ENCODE peak calls at places on chromosome 7, in four cellular contexts. X is A549, F is GM12878, S is K562. J is an unnamed sample.

GRCh38 chr7:124536156-124536762 is 229.3 kb downstream of the GPR37 start:
- DNase-seq in S (no peak), X (no peak), F (no peak), J (peak)

GRCh38 chr7:158672975-158673374 is 31.6 kb downstream of the NCAPG2 start:
- DNase-seq in X (no peak), S (no peak), F (no peak), J (peak)

GRCh38 chr7:36265720-36266119 is 112.7 kb downstream of the EEPD1 start:
- DNase-seq in X (no peak), F (no peak), S (no peak), J (no peak)

GRCh38 chr7:4753610-4754432 is 21.6 kb upstream of the AP5Z1 start:
- DNase-seq in F (no peak), S (peak), X (peak), J (peak)

GRCh38 chr7:98555403-98555802 is 61.7 kb upstream of the NPTX2 start:
- DNase-seq in F (no peak), S (no peak), X (no peak), J (no peak)

GRCh38 chr7:29929018-29929807 is 60.4 kb downstream of the SCRN1 start:
- DNase-seq in F (no peak), X (no peak), S (no peak), J (no peak)

GRCh38 chr7:144769352-144769751 is 66.5 kb downstream of the TPK1 start:
- DNase-seq in S (no peak), X (no peak), F (no peak), J (no peak)

GRCh38 chr7:47382200-47382599 is 199.7 kb downstream of the TNS3 start:
- DNase-seq in F (no peak), X (no peak), S (no peak), J (no peak)

GRCh38 chr7:1065263-1066260 is 21.2 kb downstream of the GPR146 start:
- DNase-seq in F (no peak), S (peak), X (peak), J (peak)

GRCh38 chr7:28957822-28958234 is 302 bp downstream of the TRIL start:
- DNase-seq in S (no peak), X (no peak), F (no peak), J (no peak)

GRCh38 chr7:102472126-102473041 is 6.3 kb downstream of the POLR2J start:
- DNase-seq in F (no peak), S (no peak), X (no peak), J (no peak)

GRCh38 chr7:51310131-51310583 is 6.5 kb downstream of the COBL start:
- DNase-seq in X (no peak), S (no peak), F (no peak), J (no peak)

GRCh38 chr7:84364708-84365107 is 170.1 kb upstream of the SEMA3A start:
- DNase-seq in S (no peak), F (no peak), X (no peak), J (peak)

GRCh38 chr7:130758429-130759056 is 24.5 kb upstream of the KLF14 start:
- DNase-seq in X (peak), S (peak), F (no peak), J (peak)

GRCh38 chr7:42736931-42737330 is 174.9 kb downstream of the C7orf25 start:
- DNase-seq in S (no peak), F (no peak), X (peak), J (no peak)

GRCh38 chr7:4751398-4751947 is 23.9 kb upstream of the AP5Z1 start:
- DNase-seq in F (no peak), X (no peak), S (no peak), J (no peak)

GRCh38 chr7:85156661-85157213 is 30.1 kb downstream of the SEMA3D start:
- DNase-seq in F (no peak), S (no peak), X (no peak), J (no peak)

GRCh38 chr7:80870806-80871205 is 48.0 kb downstream of the SEMA3C start:
- DNase-seq in F (no peak), X (no peak), S (no peak), J (no peak)

GRCh38 chr7:104007614-104008013 is 18.2 kb upstream of the RELN start:
- DNase-seq in S (no peak), X (no peak), F (no peak), J (no peak)

GRCh38 chr7:46900312-46901263 is 681.3 kb downstream of the TNS3 start:
- DNase-seq in S (no peak), F (no peak), X (no peak), J (peak)

GRCh38 chr7:86972072-86972471 is 87.4 kb downstream of the ELAPOR2 start:
- DNase-seq in X (no peak), S (no peak), F (no peak), J (no peak)

GRCh38 chr7:92751902-92752901 is 84.2 kb downstream of the CDK6 start:
- DNase-seq in F (no peak), X (peak), S (no peak), J (peak)

GRCh38 chr7:148058092-148058491 is 532.5 kb upstream of the C7orf33 start:
- DNase-seq in F (no peak), X (no peak), S (no peak), J (no peak)

GRCh38 chr7:121288894-121289293 is 39.9 kb upstream of the WNT16 start:
- DNase-seq in X (no peak), S (no peak), F (no peak), J (peak)

GRCh38 chr7:1548438-1548831 is 7.6 kb downstream of the TMEM184A start:
- DNase-seq in X (no peak), F (no peak), S (peak), J (no peak)

GRCh38 chr7:138092486-138093028 is 16.3 kb downstream of the AKR1D1 start:
- DNase-seq in X (no peak), S (no peak), F (no peak), J (no peak)

GRCh38 chr7:45690762-45691150 is 116.6 kb downstream of the ADCY1 start:
- DNase-seq in X (no peak), F (no peak), S (no peak), J (no peak)

GRCh38 chr7:115005241-115005640 is 83.3 kb downstream of the MDFIC start:
- DNase-seq in X (no peak), F (no peak), S (no peak), J (no peak)

GRCh38 chr7:69722836-69723235 is 124.6 kb downstream of the AUTS2 start:
- DNase-seq in F (no peak), X (no peak), S (no peak), J (no peak)

GRCh38 chr7:32476816-32477648 is 13.1 kb downstream of the LSM5 start:
- DNase-seq in F (no peak), X (no peak), S (peak), J (no peak)

GRCh38 chr7:125675628-125676027 is 746.0 kb upstream of the POT1 start:
- DNase-seq in X (no peak), S (no peak), F (no peak), J (no peak)

GRCh38 chr7:8260871-8261707 is 878 bp downstream of the ICA1 start:
- DNase-seq in X (peak), F (no peak), S (peak), J (no peak)

GRCh38 chr7:120864146-120864920 is 6.4 kb upstream of the TSPAN12 start:
- DNase-seq in F (no peak), X (no peak), S (no peak), J (no peak)

GRCh38 chr7:134376693-134377092 is 60.0 kb upstream of the SLC35B4 start:
- DNase-seq in S (no peak), X (no peak), F (no peak), J (no peak)

GRCh38 chr7:23175820-23176385 is 5.9 kb upstream of the NUP42 start:
- DNase-seq in F (no peak), X (no peak), S (no peak), J (no peak)

GRCh38 chr7:135414850-135415439 is 95.0 kb downstream of the CNOT4 start:
- DNase-seq in S (peak), F (no peak), X (peak), J (peak)

GRCh38 chr7:12623885-12624498 is 53.5 kb downstream of the SCIN start:
- DNase-seq in F (no peak), S (peak), X (peak), J (peak)

GRCh38 chr7:121744877-121745276 is 128.1 kb upstream of the PTPRZ1 start:
- DNase-seq in S (no peak), F (no peak), X (no peak), J (no peak)

GRCh38 chr7:117112640-117113039 is 159.3 kb downstream of the ST7 start:
- DNase-seq in X (no peak), S (no peak), F (no peak), J (no peak)

GRCh38 chr7:117114272-117114671 is 161.0 kb downstream of the ST7 start:
- DNase-seq in S (no peak), X (no peak), F (no peak), J (no peak)

GRCh38 chr7:117113871-117114270 is 160.6 kb downstream of the ST7 start:
- DNase-seq in F (no peak), S (no peak), X (no peak), J (no peak)

GRCh38 chr7:117110480-117111315 is 157.4 kb downstream of the ST7 start:
- DNase-seq in F (peak), S (no peak), X (no peak), J (no peak)

GRCh38 chr7:117111532-117111931 is 158.2 kb downstream of the ST7 start:
- DNase-seq in F (no peak), S (no peak), X (no peak), J (no peak)
- TF ChIP-seq ELK1 in F (no peak), S (no peak), X (no peak), J (no peak)

GRCh38 chr7:39691821-39692220 is 68.4 kb downstream of the RALA start:
- DNase-seq in F (no peak), S (no peak), X (no peak), J (peak)
- TF ChIP-seq SMC3 in F (no peak), S (no peak), X (no peak), J (no peak)

GRCh38 chr7:139341058-139341775 is at the start of gene FMC1:
- DNase-seq in S (peak), F (peak), X (peak), J (peak)
- TF ChIP-seq ELK1 in S (no peak), F (no peak), X (no peak), J (no peak)

DNA sequence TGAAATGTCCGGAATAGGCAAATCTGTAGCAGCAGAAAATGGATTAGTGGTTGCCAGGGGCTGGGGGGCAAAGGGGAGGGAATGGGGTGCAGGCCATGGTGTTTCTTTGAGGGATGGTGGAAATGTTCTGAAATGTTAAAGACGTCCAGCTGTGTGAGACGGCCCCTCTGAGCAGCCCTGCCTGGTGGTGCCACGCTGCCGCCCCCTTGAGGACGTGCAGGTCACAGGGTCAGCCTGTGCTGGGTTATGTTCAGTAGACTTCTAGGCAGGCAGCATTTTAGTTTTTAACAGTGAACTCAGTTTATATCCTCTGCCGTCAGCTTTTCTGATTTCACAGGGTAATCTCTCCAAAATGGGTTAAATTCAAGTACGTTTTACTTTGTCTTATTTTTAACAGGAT is 9.4 kb downstream of the NUB1 start:
- DNase-seq in F (no peak), S (peak), X (peak), J (no peak)
- TF ChIP-seq SMC3 in F (peak), S (no peak), X (no peak), J (no peak)

DNA sequence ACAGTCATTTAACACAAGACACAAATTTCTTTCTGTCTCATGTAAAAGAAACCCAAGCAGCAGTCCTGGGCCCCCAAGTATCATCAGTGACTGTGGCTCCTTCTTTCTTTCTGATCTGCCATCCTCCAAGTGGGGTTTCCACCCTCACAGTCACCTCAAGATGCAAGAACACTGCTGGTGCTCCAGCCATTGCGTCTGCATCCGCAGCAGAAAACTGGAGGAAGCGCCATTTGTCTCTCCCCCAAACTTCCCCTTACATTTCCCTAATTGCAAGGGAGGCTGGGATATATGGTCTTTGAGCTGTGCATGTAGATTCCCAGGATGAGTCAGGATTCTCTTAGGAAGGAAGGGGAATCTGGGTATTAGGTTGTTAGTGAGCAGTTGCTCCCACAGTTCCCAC is 60.9 kb upstream of the GNA12 start:
- DNase-seq in X (no peak), F (no peak), S (no peak), J (no peak)
- TF ChIP-seq ELK1 in X (no peak), F (no peak), S (no peak), J (no peak)

GRCh38 chr7:37318541-37318940 is 130.1 kb downstream of the ELMO1 start:
- DNase-seq in F (no peak), X (no peak), S (no peak), J (no peak)
- TF ChIP-seq SMC3 in F (no peak), X (no peak), S (no peak), J (no peak)

J was measured in IMR-90.